ENCODE peak calls at places on chromosomes 11 and 22, in five cellular contexts. M is GM12878, B is IMR-90, P is A549, C is K562. S is an unnamed sample.

GRCh38 chr11:43549624-43550023 is 130.9 kb upstream of the HSD17B12 start:
- DNase-seq in M (no peak), C (no peak), P (no peak), B (no peak), S (no peak)

GRCh38 chr11:116376054-116376453 is 396.7 kb downstream of the BUD13 start:
- DNase-seq in P (no peak), B (no peak), C (no peak), M (no peak), S (no peak)

GRCh38 chr11:1937616-1938342 is 9.4 kb upstream of the MRPL23 start:
- DNase-seq in P (no peak), C (no peak), B (no peak), M (no peak), S (peak; percentile 25)

GRCh38 chr11:61056981-61057380 is 45.3 kb upstream of the CD5 start:
- DNase-seq in C (no peak), P (no peak), M (no peak), B (no peak), S (no peak)

GRCh38 chr22:18091916-18092526 is 14.2 kb downstream of the PEX26 start:
- DNase-seq in P (peak; percentile 40), B (peak; percentile 43), M (no peak), C (no peak), S (no peak)

GRCh38 chr11:113339909-113340569 is 25.7 kb downstream of the TTC12 start:
- DNase-seq in M (no peak), B (peak; percentile 41), C (no peak), P (no peak), S (no peak)

GRCh38 chr11:18392434-18393321 is 1.7 kb upstream of the LDHA start:
- DNase-seq in B (no peak), M (no peak), C (no peak), P (no peak), S (no peak)

GRCh38 chr11:75508051-75508561 is 17.6 kb downstream of the GDPD5 start:
- DNase-seq in B (no peak), C (no peak), M (peak; percentile 44), P (no peak), S (peak; percentile 52)

GRCh38 chr11:80261776-80262175 is 820.9 kb upstream of the TENM4 start:
- DNase-seq in M (no peak), B (no peak), C (no peak), P (no peak), S (no peak)

DNA sequence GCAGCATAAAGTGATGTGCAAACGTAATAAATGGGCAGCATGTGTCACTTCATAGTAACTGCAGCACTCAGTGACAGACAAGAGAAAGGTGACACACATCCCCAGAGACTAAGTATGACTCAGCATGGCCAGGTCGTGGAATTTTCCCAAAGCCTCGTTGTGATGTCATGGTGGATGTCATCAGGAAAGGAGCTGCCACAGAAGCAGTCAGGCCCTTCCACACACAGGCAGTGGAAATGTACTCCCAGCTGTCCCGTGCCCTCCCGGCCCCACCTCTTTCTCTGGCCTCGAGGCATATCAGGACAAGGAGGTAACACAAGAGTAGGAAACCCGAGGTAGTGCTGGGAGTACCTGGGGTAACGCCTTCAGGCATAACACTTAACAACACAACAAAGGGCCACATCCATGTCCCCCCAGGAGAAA is 8.1 kb downstream of the PC start:
- DNase-seq in B (peak; percentile 94), M (no peak), C (peak; percentile 77), P (peak; percentile 93), S (no peak)
- TF ChIP-seq RCOR1 in B (no peak), M (no peak), C (no peak), P (no peak), S (no peak)

DNA sequence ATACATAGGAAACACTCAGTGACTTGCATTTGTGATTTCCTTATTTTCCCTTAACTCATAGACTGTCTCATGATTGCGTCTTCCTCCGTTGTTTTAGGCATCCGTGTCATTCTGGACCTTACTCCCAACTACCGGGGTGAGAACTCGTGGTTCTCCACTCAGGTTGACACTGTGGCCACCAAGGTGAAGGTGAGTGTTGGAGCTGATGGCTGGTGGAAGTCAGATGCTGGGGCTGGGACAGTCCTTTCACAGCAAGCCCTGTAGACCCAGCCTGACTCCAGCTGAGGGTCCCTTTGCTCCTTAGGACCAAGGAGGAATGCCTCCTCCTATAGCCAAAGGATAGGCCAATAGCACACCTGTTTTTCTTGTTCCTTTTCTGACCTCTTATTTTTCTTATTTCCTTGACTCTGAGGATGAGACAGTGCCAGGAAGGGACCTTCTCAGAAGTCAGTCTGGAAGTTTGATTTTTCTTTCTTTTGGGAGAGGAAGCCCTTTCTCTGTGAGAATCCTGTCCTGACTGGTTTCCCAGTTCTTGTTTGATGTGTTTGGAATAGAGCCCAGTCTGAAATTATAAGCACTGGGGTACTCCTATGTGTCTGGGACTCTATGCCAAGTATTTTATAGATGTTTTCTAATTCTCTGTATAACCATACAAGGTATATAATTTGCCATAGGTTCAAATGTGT is 2.3 kb downstream of the SLC3A2 start:
- DNase-seq in C (peak; percentile 9), M (no peak), B (no peak), P (no peak), S (no peak)
- TF ChIP-seq RCOR1 in C (no peak), M (no peak), B (no peak), P (no peak), S (no peak)

DNA sequence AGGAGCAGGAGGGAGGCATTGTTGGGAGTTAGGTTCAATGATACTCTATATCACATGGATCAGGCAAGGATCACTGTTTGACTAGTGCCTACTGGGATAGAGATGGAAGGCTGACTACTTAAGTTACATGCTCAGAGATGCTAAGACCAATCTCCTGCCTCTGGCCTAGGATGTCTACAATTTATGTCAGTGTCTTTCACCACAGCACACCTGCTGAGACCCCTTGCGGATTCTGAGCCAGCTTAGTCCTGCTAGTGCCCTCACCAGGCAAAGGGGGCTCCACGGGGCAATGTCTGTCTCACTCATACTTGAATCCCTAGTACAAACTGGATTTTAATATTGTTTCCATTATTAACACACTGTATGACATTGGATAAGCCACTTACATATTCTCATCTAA is 732.5 kb downstream of the DLG2 start:
- DNase-seq in P (no peak), M (no peak), C (no peak), B (no peak), S (no peak)
- TF ChIP-seq RCOR1 in P (no peak), M (no peak), C (no peak), B (no peak), S (no peak)

GRCh38 chr11:14500181-14500651 is 605 bp upstream of the COPB1 start:
- DNase-seq in M (peak; percentile 30), P (peak; percentile 31), C (peak; percentile 56), B (peak; percentile 68), S (peak; percentile 48)

GRCh38 chr11:14506532-14506931 is 6.9 kb upstream of the COPB1 start:
- DNase-seq in P (no peak), B (peak; percentile 51), M (no peak), C (no peak), S (no peak)

GRCh38 chr11:14502039-14502438 is 2.4 kb upstream of the COPB1 start:
- DNase-seq in P (no peak), M (no peak), C (no peak), B (no peak), S (no peak)

GRCh38 chr11:14499560-14500180 is at the start of gene COPB1:
- DNase-seq in C (peak; percentile 88), P (peak; percentile 76), B (peak; percentile 95), M (peak; percentile 77), S (peak; percentile 90)

GRCh38 chr11:14503023-14503422 is 3.4 kb upstream of the COPB1 start:
- DNase-seq in B (peak; percentile 18), C (no peak), P (no peak), M (no peak), S (no peak)
- TF ChIP-seq RCOR1 in B (no peak), C (no peak), P (no peak), M (no peak), S (no peak)

GRCh38 chr11:122071680-122072321 is 44.2 kb downstream of the BLID start:
- DNase-seq in P (no peak), C (no peak), B (no peak), M (no peak), S (no peak)
- TF ChIP-seq RCOR1 in P (no peak), C (no peak), B (no peak), M (no peak), S (no peak)

GRCh38 chr22:42292726-42293520 is 22.5 kb upstream of the TCF20 start:
- DNase-seq in B (no peak), C (no peak), P (no peak), M (no peak), S (no peak)
- TF ChIP-seq RCOR1 in B (no peak), C (no peak), P (no peak), M (no peak), S (no peak)

DNA sequence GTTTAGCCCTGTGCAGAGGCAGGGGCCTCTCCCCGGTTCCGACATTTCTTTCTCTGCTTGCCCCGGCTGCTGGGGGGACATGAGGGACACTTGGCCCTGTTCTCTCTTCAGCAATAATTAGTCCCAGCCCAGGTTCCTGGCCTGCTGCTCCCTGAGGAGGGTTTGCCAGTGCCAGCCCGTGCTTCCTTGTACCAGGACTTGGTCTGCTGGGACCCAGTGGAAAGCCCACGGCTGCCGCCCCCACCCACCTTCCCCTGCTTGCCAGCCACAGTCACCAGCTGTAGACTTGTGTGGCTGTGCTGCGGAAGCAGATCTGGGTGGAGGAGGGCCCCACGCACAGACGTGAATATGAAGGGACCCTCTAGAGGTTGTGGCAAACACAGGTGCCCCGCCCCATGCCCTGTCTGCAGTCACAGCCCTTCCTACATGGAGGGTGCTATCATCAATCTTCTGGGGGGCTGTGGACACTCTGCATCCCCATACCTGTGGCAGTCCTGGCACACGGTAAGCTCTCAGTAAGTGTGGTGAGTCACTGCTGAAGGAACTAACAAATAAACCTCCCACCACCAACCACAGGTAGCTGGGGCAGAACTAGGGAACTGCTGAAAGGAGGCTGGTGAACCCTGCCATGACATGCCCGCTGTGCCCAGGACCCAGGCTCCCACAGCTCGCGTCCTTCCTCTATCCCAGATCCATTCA is 949 bp downstream of the TP53AIP1 start:
- DNase-seq in M (no peak), C (no peak), P (no peak), B (no peak), S (no peak)
- TF ChIP-seq RCOR1 in M (no peak), C (no peak), P (no peak), B (no peak), S (no peak)